ENCODE peak calls at places on chromosome 12, in eight cellular contexts. One of them, this sample, is unnamed. For H3K9me3, the result is how much of the 10 kb centered on the place peaks cover.

GRCh38 chr12:23277831-23278230 is 652.9 kb downstream of the ETNK1 start:
- DNase-seq in Peyer's patch: no peak
- DNase-seq in uterus: no peak
- DNase-seq in upper lobe of right lung: no peak
- DNase-seq in psoas muscle: no peak
- DNase-seq in aorta: no peak
- DNase-seq in PC-9: no peak
- DNase-seq in effector memory CD4-positive, alpha-beta T cell: no peak
- DNase-seq in this sample: no peak

GRCh38 chr12:109065154-109065852 is 12.9 kb downstream of the USP30 start:
- DNase-seq in aorta: no peak
- DNase-seq in upper lobe of right lung: no peak
- DNase-seq in psoas muscle: no peak
- DNase-seq in effector memory CD4-positive, alpha-beta T cell: no peak
- DNase-seq in uterus: no peak
- DNase-seq in PC-9: no peak
- DNase-seq in Peyer's patch: no peak
- DNase-seq in this sample: no peak

GRCh38 chr12:1949771-1950470 is 31.5 kb upstream of the CACNA2D4 start:
- DNase-seq in Peyer's patch: no peak
- DNase-seq in psoas muscle: no peak
- DNase-seq in effector memory CD4-positive, alpha-beta T cell: no peak
- DNase-seq in PC-9: no peak
- DNase-seq in upper lobe of right lung: no peak
- DNase-seq in aorta: no peak
- DNase-seq in uterus: peak
- DNase-seq in this sample: no peak

GRCh38 chr12:49684310-49684854 is 22.8 kb downstream of the FMNL3 start:
- DNase-seq in Peyer's patch: no peak
- DNase-seq in upper lobe of right lung: no peak
- DNase-seq in aorta: no peak
- DNase-seq in psoas muscle: no peak
- DNase-seq in PC-9: no peak
- DNase-seq in uterus: no peak
- DNase-seq in effector memory CD4-positive, alpha-beta T cell: no peak
- DNase-seq in this sample: no peak

GRCh38 chr12:53096089-53096741 is 1.3 kb upstream of the IGFBP6 start:
- DNase-seq in uterus: peak
- DNase-seq in PC-9: no peak
- DNase-seq in effector memory CD4-positive, alpha-beta T cell: no peak
- DNase-seq in Peyer's patch: no peak
- DNase-seq in psoas muscle: peak
- DNase-seq in upper lobe of right lung: no peak
- DNase-seq in aorta: peak
- DNase-seq in this sample: no peak

GRCh38 chr12:130083002-130083401 is 79.3 kb upstream of the FZD10 start:
- DNase-seq in Peyer's patch: no peak
- DNase-seq in uterus: no peak
- DNase-seq in effector memory CD4-positive, alpha-beta T cell: no peak
- DNase-seq in upper lobe of right lung: no peak
- DNase-seq in psoas muscle: no peak
- DNase-seq in PC-9: no peak
- DNase-seq in aorta: no peak
- DNase-seq in this sample: no peak

GRCh38 chr12:20883288-20883687 is 72.8 kb downstream of the SLCO1B3 start:
- DNase-seq in upper lobe of right lung: no peak
- DNase-seq in aorta: peak
- DNase-seq in effector memory CD4-positive, alpha-beta T cell: no peak
- DNase-seq in Peyer's patch: no peak
- DNase-seq in PC-9: no peak
- DNase-seq in uterus: no peak
- DNase-seq in psoas muscle: no peak
- DNase-seq in this sample: no peak

GRCh38 chr12:75000120-75000519 is 209.5 kb downstream of the KCNC2 start:
- DNase-seq in aorta: no peak
- DNase-seq in effector memory CD4-positive, alpha-beta T cell: no peak
- DNase-seq in uterus: no peak
- DNase-seq in Peyer's patch: no peak
- DNase-seq in upper lobe of right lung: no peak
- DNase-seq in PC-9: no peak
- DNase-seq in psoas muscle: no peak
- DNase-seq in this sample: no peak

GRCh38 chr12:64452559-64453329 is 824 bp downstream of the TBK1 start:
- DNase-seq in Peyer's patch: no peak
- DNase-seq in aorta: no peak
- DNase-seq in effector memory CD4-positive, alpha-beta T cell: no peak
- DNase-seq in psoas muscle: no peak
- DNase-seq in PC-9: peak
- DNase-seq in uterus: no peak
- DNase-seq in upper lobe of right lung: no peak
- DNase-seq in this sample: no peak

GRCh38 chr12:5623411-5623810 is 191.5 kb downstream of the NTF3 start:
- DNase-seq in upper lobe of right lung: no peak
- DNase-seq in psoas muscle: no peak
- DNase-seq in aorta: no peak
- DNase-seq in PC-9: no peak
- DNase-seq in uterus: no peak
- DNase-seq in effector memory CD4-positive, alpha-beta T cell: no peak
- DNase-seq in Peyer's patch: no peak
- DNase-seq in this sample: no peak

GRCh38 chr12:5619628-5620027 is 187.7 kb downstream of the NTF3 start:
- DNase-seq in psoas muscle: no peak
- DNase-seq in effector memory CD4-positive, alpha-beta T cell: no peak
- DNase-seq in uterus: no peak
- DNase-seq in Peyer's patch: no peak
- DNase-seq in upper lobe of right lung: no peak
- DNase-seq in aorta: no peak
- DNase-seq in PC-9: no peak
- DNase-seq in this sample: no peak

GRCh38 chr12:5622280-5622679 is 190.4 kb downstream of the NTF3 start:
- DNase-seq in effector memory CD4-positive, alpha-beta T cell: no peak
- DNase-seq in Peyer's patch: no peak
- DNase-seq in uterus: no peak
- DNase-seq in upper lobe of right lung: no peak
- DNase-seq in PC-9: no peak
- DNase-seq in psoas muscle: no peak
- DNase-seq in aorta: peak
- DNase-seq in this sample: no peak

GRCh38 chr12:5620896-5621295 is 189.0 kb downstream of the NTF3 start:
- DNase-seq in PC-9: no peak
- DNase-seq in aorta: no peak
- DNase-seq in Peyer's patch: no peak
- DNase-seq in effector memory CD4-positive, alpha-beta T cell: no peak
- DNase-seq in psoas muscle: no peak
- DNase-seq in uterus: no peak
- DNase-seq in upper lobe of right lung: no peak
- DNase-seq in this sample: no peak

GRCh38 chr12:5621329-5621728 is 189.4 kb downstream of the NTF3 start:
- DNase-seq in effector memory CD4-positive, alpha-beta T cell: no peak
- DNase-seq in PC-9: no peak
- DNase-seq in aorta: no peak
- DNase-seq in Peyer's patch: no peak
- DNase-seq in psoas muscle: no peak
- DNase-seq in uterus: no peak
- DNase-seq in upper lobe of right lung: no peak
- DNase-seq in this sample: no peak
- H3K9me3 ChIP-seq in effector memory CD4-positive, alpha-beta T cell: under half
- H3K9me3 ChIP-seq in PC-9: under half
- H3K9me3 ChIP-seq in aorta: under half
- H3K9me3 ChIP-seq in Peyer's patch: under half
- H3K9me3 ChIP-seq in psoas muscle: under half
- H3K9me3 ChIP-seq in uterus: under half
- H3K9me3 ChIP-seq in upper lobe of right lung: under half
- H3K9me3 ChIP-seq in this sample: under half

DNA sequence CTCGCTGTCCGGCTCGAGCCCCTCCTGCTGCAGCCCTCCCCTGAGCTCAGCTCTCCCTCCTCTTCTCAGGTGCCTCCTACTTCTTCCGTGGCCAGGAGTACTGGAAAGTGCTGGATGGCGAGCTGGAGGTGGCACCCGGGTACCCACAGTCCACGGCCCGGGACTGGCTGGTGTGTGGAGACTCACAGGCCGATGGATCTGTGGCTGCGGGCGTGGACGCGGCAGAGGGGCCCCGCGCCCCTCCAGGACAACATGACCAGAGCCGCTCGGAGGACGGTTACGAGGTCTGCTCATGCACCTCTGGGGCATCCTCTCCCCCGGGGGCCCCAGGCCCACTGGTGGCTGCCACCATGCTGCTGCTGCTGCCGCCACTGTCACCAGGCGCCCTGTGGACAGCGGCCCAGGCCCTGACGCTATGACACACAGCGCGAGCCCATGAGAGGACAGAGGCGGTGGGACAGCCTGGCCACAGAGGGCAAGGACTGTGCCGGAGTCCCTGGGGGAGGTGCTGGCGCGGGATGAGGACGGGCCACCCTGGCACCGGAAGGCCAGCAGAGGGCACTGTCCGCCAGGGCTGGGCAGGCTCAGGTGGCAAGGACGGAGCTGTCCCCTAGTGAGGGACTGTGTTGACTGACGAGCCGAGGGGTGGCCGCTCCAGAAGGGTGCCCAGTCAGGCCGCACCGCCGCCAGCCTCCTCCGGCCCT is 22.8 kb downstream of the MMP17 start:
- DNase-seq in psoas muscle: no peak
- DNase-seq in Peyer's patch: no peak
- DNase-seq in effector memory CD4-positive, alpha-beta T cell: no peak
- DNase-seq in uterus: no peak
- DNase-seq in upper lobe of right lung: no peak
- DNase-seq in aorta: peak
- DNase-seq in PC-9: peak
- DNase-seq in this sample: no peak
- H3K9me3 ChIP-seq in psoas muscle: under half
- H3K9me3 ChIP-seq in Peyer's patch: under half
- H3K9me3 ChIP-seq in effector memory CD4-positive, alpha-beta T cell: under half
- H3K9me3 ChIP-seq in uterus: under half
- H3K9me3 ChIP-seq in upper lobe of right lung: under half
- H3K9me3 ChIP-seq in aorta: under half
- H3K9me3 ChIP-seq in PC-9: under half
- H3K9me3 ChIP-seq in this sample: under half

GRCh38 chr12:132921685-132922084 is 34.3 kb upstream of the CHFR start:
- DNase-seq in upper lobe of right lung: no peak
- DNase-seq in aorta: no peak
- DNase-seq in effector memory CD4-positive, alpha-beta T cell: no peak
- DNase-seq in Peyer's patch: no peak
- DNase-seq in PC-9: no peak
- DNase-seq in psoas muscle: no peak
- DNase-seq in uterus: no peak
- DNase-seq in this sample: no peak
- H3K9me3 ChIP-seq in upper lobe of right lung: half or more
- H3K9me3 ChIP-seq in aorta: under half
- H3K9me3 ChIP-seq in effector memory CD4-positive, alpha-beta T cell: half or more
- H3K9me3 ChIP-seq in Peyer's patch: under half
- H3K9me3 ChIP-seq in PC-9: half or more
- H3K9me3 ChIP-seq in psoas muscle: half or more
- H3K9me3 ChIP-seq in uterus: half or more
- H3K9me3 ChIP-seq in this sample: half or more

GRCh38 chr12:16016748-16017147 is 105.6 kb downstream of the DERA start:
- DNase-seq in effector memory CD4-positive, alpha-beta T cell: no peak
- DNase-seq in PC-9: no peak
- DNase-seq in uterus: no peak
- DNase-seq in psoas muscle: no peak
- DNase-seq in aorta: no peak
- DNase-seq in upper lobe of right lung: no peak
- DNase-seq in Peyer's patch: no peak
- DNase-seq in this sample: no peak
- H3K9me3 ChIP-seq in effector memory CD4-positive, alpha-beta T cell: under half
- H3K9me3 ChIP-seq in PC-9: under half
- H3K9me3 ChIP-seq in uterus: under half
- H3K9me3 ChIP-seq in psoas muscle: under half
- H3K9me3 ChIP-seq in aorta: under half
- H3K9me3 ChIP-seq in upper lobe of right lung: under half
- H3K9me3 ChIP-seq in Peyer's patch: under half
- H3K9me3 ChIP-seq in this sample: under half

This sample was measured in lower lobe of right lung.